ENCODE peak calls at places on chromosomes 3 and 15, in seven cellular contexts. Q is endothelial cell, P is right atrium auricular region, Y is AG09309, H is upper lobe of right lung, B is progenitor cell of endocrine pancreas, X is AG04450. V is an unnamed sample.

GRCh38 chr15:101641134-101641764 is 10.9 kb downstream of the TM2D3 start:
- DNase-seq in Q (peak), P (peak), Y (no peak), H (no peak), B (peak), X (peak), V (peak)

GRCh38 chr15:88794001-88794400 is 9.2 kb upstream of the ACAN start:
- DNase-seq in Q (no peak), P (no peak), Y (no peak), H (no peak), B (no peak), X (no peak), V (no peak)

GRCh38 chr3:165440380-165440779 is 244.2 kb upstream of the SLITRK3 start:
- DNase-seq in Q (no peak), P (no peak), Y (no peak), H (no peak), B (no peak), X (no peak), V (no peak)

GRCh38 chr3:126130081-126130855 is 46.3 kb upstream of the SLC41A3 start:
- DNase-seq in Q (no peak), P (no peak), Y (no peak), H (peak), B (no peak), X (no peak), V (peak)

GRCh38 chr15:48721061-48721810 is 75.7 kb upstream of the FBN1 start:
- DNase-seq in Q (no peak), P (no peak), Y (peak), H (no peak), B (no peak), X (no peak), V (no peak)

GRCh38 chr3:112293368-112294321 is at the start of gene SLC9C1:
- DNase-seq in Q (peak), P (no peak), Y (peak), H (peak), B (no peak), X (peak), V (no peak)

GRCh38 chr3:130894873-130895330 is 1.0 kb downstream of the ATP2C1 start:
- DNase-seq in Q (no peak), P (no peak), Y (no peak), H (no peak), B (no peak), X (no peak), V (no peak)

GRCh38 chr15:90300988-90301715 is 35.7 kb downstream of the NGRN start:
- DNase-seq in Q (peak), P (peak), Y (no peak), H (peak), B (peak), X (no peak), V (peak)

GRCh38 chr15:27573800-27574485 is 525.2 kb downstream of the OCA2 start:
- DNase-seq in Q (no peak), P (no peak), Y (no peak), H (no peak), B (no peak), X (no peak), V (no peak)

GRCh38 chr3:39222462-39222861 is 30.1 kb upstream of the XIRP1 start:
- DNase-seq in Q (no peak), P (no peak), Y (no peak), H (no peak), B (no peak), X (no peak), V (no peak)

GRCh38 chr15:74135041-74135565 is 4.7 kb downstream of the ISLR2 start:
- DNase-seq in Q (no peak), P (no peak), Y (no peak), H (no peak), B (no peak), X (no peak), V (no peak)

GRCh38 chr3:113111308-113111707 is 100.0 kb upstream of the BOC start:
- DNase-seq in Q (no peak), P (no peak), Y (no peak), H (no peak), B (no peak), X (no peak), V (no peak)

GRCh38 chr3:177610677-177611654 is 413.7 kb upstream of the TBL1XR1 start:
- DNase-seq in Q (no peak), P (no peak), Y (no peak), H (no peak), B (no peak), X (no peak), V (no peak)

GRCh38 chr3:81005992-81006391 is 755.5 kb downstream of the GBE1 start:
- DNase-seq in Q (no peak), P (no peak), Y (no peak), H (no peak), B (no peak), X (no peak), V (no peak)

GRCh38 chr3:197746801-197747237 is 2.9 kb upstream of the FYTTD1 start:
- DNase-seq in Q (no peak), P (no peak), Y (no peak), H (no peak), B (no peak), X (no peak), V (no peak)

GRCh38 chr3:53164911-53165310 is 3.9 kb downstream of the PRKCD start:
- DNase-seq in Q (peak), P (no peak), Y (no peak), H (no peak), B (no peak), X (no peak), V (no peak)

GRCh38 chr3:172629470-172629869 is 81.4 kb downstream of the NCEH1 start:
- DNase-seq in Q (no peak), P (no peak), Y (no peak), H (no peak), B (no peak), X (no peak), V (no peak)

DNA sequence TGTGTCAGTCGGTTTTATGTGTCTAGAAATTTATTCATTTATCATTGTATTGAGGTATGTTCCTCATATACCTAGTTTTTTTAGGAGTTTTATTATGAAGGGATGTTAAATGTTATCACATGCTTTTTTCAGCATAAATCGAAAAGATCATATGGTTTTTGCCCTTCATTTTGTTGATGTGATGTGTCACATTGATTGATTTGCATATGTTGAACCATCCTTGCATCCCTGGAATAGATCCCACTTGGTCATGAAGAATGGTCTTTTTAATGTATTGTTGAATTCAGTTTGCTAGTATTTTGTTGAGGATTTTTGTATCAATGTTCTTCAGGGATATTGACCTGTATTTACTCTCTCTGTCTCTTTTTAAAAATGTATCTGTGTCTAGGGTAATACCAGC is 230.3 kb downstream of the RAP2B start:
- DNase-seq in Q (no peak), P (no peak), Y (no peak), H (no peak), B (no peak), X (no peak), V (no peak)
- TF ChIP-seq CTCF in Q (no peak), P (no peak), Y (no peak), H (no peak), B (no peak), X (no peak), V (no peak)

GRCh38 chr3:16769525-16769924 is 115.2 kb upstream of the PLCL2 start:
- DNase-seq in Q (no peak), P (no peak), Y (no peak), H (no peak), B (no peak), X (no peak), V (no peak)

GRCh38 chr3:16770021-16770420 is 114.7 kb upstream of the PLCL2 start:
- DNase-seq in Q (no peak), P (no peak), Y (no peak), H (no peak), B (no peak), X (no peak), V (no peak)

GRCh38 chr3:16767006-16767405 is 117.7 kb upstream of the PLCL2 start:
- DNase-seq in Q (no peak), P (no peak), Y (no peak), H (no peak), B (no peak), X (no peak), V (no peak)

GRCh38 chr3:16768956-16769355 is 115.8 kb upstream of the PLCL2 start:
- DNase-seq in Q (no peak), P (no peak), Y (no peak), H (no peak), B (no peak), X (no peak), V (no peak)

GRCh38 chr3:16770792-16771191 is 114.0 kb upstream of the PLCL2 start:
- DNase-seq in Q (no peak), P (no peak), Y (no peak), H (no peak), B (no peak), X (no peak), V (no peak)
- TF ChIP-seq CTCF in Q (no peak), P (no peak), Y (no peak), H (no peak), B (no peak), X (no peak), V (no peak)

DNA sequence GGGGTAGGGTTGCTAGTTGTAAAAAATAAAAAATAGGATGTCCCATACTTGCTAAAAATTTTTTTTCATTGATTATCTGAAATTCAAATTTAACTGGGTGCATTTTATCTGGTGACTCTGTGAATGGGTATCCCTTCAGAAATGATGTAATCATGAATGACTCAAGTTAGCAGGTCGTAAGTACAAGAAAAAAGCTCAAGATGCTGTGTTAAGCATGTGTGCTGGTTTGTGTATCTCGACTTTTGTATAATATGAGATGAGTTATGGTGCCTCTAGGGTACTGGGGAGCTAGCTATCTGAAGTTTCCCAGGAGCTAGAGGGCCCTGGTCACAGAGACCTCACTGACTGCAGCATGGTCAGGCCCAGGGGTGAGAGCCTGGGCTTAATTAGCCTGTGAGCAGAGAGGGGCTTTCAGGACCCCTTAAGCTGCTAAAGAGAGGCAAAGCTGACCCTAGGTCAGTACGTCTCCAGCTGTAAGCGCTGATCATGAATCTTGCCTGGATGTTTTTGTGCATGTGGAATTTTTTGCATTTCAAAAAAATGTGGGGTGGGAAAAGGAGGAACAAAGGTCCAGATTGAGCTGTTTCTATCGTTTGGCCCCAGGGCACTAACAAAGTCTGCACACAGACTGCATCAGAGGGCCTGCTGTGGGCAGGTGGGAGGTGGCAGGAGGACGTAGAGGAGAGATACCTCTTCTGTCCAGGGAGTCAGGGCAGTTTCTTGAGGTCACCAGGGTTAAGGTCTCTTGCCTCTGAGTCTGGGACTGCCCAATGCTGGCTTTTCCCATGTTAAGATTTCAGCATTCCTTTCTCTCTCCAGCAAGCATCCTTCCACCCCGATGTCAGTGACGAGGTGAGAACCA is 233.2 kb upstream of the TPM1 start:
- DNase-seq in Q (no peak), P (no peak), Y (peak), H (no peak), B (no peak), X (peak), V (no peak)
- TF ChIP-seq CTCF in Q (no peak), P (no peak), Y (no peak), H (no peak), B (no peak), X (no peak), V (no peak)

DNA sequence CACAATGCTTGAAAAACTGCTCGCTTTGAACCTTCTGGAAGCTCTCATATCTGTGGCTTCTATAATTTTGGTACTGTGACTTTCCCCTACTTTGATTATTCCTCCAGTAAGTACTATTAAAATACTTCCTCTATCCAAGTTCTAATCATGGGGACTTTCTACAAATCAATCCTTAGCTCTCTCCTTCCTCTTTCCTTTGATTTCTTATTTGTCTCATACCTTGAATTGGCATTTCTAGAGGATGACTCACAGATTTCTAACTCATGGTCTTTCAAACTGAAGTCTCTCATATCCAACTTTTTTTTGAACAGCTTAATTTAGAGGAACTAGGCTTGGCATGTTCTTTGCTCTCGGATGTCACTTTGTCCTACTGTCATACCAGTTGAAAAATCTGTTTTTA is 241.8 kb downstream of the TBC1D5 start:
- DNase-seq in Q (no peak), P (no peak), Y (no peak), H (no peak), B (no peak), X (no peak), V (no peak)
- TF ChIP-seq CTCF in Q (no peak), P (no peak), Y (no peak), H (no peak), B (no peak), X (no peak), V (no peak)

GRCh38 chr3:184733971-184734608 is 22.2 kb upstream of the MAGEF1 start:
- DNase-seq in Q (no peak), P (no peak), Y (no peak), H (no peak), B (no peak), X (no peak), V (no peak)
- TF ChIP-seq CTCF in Q (no peak), P (no peak), Y (no peak), H (no peak), B (no peak), X (no peak), V (no peak)

GRCh38 chr3:13656584-13657301 is 107.8 kb downstream of the FBLN2 start:
- DNase-seq in Q (no peak), P (no peak), Y (no peak), H (no peak), B (no peak), X (no peak), V (no peak)
- TF ChIP-seq CTCF in Q (no peak), P (no peak), Y (no peak), H (no peak), B (no peak), X (no peak), V (no peak)

GRCh38 chr3:107994954-107995715 is 95.7 kb downstream of the CD47 start:
- DNase-seq in Q (no peak), P (no peak), Y (no peak), H (no peak), B (no peak), X (no peak), V (no peak)

GRCh38 chr3:108001457-108001856 is 89.4 kb downstream of the CD47 start:
- DNase-seq in Q (no peak), P (no peak), Y (no peak), H (peak), B (no peak), X (no peak), V (no peak)

GRCh38 chr3:107994181-107994580 is 96.7 kb downstream of the CD47 start:
- DNase-seq in Q (no peak), P (no peak), Y (no peak), H (no peak), B (no peak), X (no peak), V (no peak)

GRCh38 chr3:107997666-107998065 is 93.2 kb downstream of the CD47 start:
- DNase-seq in Q (no peak), P (no peak), Y (no peak), H (no peak), B (no peak), X (no peak), V (no peak)

GRCh38 chr3:107999215-107999775 is 91.5 kb downstream of the CD47 start:
- DNase-seq in Q (no peak), P (no peak), Y (no peak), H (no peak), B (no peak), X (no peak), V (no peak)
- TF ChIP-seq CTCF in Q (no peak), P (no peak), Y (no peak), H (no peak), B (no peak), X (no peak), V (no peak)

GRCh38 chr15:29018983-29019875 is 133.5 kb downstream of the APBA2 start:
- DNase-seq in Q (no peak), P (no peak), Y (no peak), H (no peak), B (no peak), X (no peak), V (no peak)

GRCh38 chr15:29014493-29014892 is 128.7 kb downstream of the APBA2 start:
- DNase-seq in Q (no peak), P (no peak), Y (no peak), H (no peak), B (no peak), X (no peak), V (no peak)

GRCh38 chr15:29021901-29022300 is 136.1 kb downstream of the APBA2 start:
- DNase-seq in Q (no peak), P (no peak), Y (no peak), H (no peak), B (no peak), X (no peak), V (no peak)

GRCh38 chr15:29018406-29018805 is 132.6 kb downstream of the APBA2 start:
- DNase-seq in Q (no peak), P (no peak), Y (no peak), H (no peak), B (no peak), X (no peak), V (no peak)
- TF ChIP-seq CTCF in Q (peak), P (no peak), Y (no peak), H (no peak), B (peak), X (peak), V (no peak)

GRCh38 chr3:45760878-45761711 is 35.2 kb downstream of the SLC6A20 start:
- DNase-seq in Q (peak), P (peak), Y (peak), H (no peak), B (no peak), X (peak), V (peak)
- TF ChIP-seq CTCF in Q (peak), P (peak), Y (peak), H (peak), B (peak), X (peak), V (peak)

DNA sequence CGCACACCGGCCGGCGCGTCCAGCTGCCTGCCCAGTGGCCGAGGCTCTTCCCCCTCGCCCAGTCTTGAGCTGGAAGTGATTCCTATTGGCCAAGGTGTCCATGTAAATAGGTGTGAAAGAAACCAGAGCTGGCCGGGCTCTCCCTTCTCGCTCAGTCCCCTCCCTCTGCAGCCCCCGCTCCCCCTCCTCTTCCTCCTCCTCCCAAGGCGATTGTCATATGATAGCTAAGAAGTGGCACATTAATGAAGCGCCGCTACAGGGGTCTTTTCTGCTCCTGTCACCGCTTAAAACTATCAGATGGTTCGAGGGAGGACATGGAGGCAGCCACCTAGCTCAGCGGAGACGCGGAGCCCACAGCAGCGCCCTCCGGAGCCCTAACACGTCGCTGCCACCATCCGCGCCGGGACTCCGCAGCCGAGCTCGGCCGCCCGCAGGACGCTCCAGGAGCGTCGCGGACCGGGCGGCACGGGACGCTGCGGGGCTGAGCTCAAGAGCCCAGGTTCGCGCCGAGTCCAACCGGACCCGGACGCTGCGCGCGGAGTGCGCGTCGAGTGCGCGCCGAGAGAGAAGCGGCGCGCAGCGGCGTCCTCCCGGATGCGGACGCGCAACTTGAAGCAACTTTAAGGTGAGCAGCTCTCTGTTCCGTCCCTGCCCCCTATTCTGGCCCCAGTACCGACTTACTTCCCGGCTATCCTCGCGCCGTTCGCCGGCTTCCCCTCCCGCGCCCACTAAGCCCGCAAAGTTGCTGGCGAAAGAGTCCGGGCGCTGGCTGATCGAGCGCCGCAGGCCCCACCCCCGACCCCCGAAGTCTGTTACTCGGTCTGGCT is at the start of gene FOXB1:
- DNase-seq in Q (peak), P (no peak), Y (no peak), H (no peak), B (peak), X (no peak), V (peak)
- TF ChIP-seq CTCF in Q (no peak), P (no peak), Y (no peak), H (no peak), B (peak), X (no peak), V (no peak)